ENCODE peak calls at places on chromosomes 12 and 14, in six cellular contexts. Y is activated T-helper 9 cell treated with anti-CD3 and anti-CD28 coated beads, Interleukin-2, amount 50 U/mL, for 16 hours; X is stimulated activated CD4-positive, alpha-beta T cell treated with anti-CD3 and anti-CD28 coated beads, Interleukin-1b, Interleukin-23, amount 100 ng/mL, for 48 hours; F is Kasumi-1; M is neural crest cell; B is NCI-H1092 treated with DMSO at 0.1 percent for 48 hours. K is an unnamed sample.

GRCh38 chr12:65649126-65649525 is 175.2 kb upstream of the HMGA2 start:
- DNase-seq in F (no peak), X (no peak), Y (no peak), B (no peak), M (no peak), K (no peak)

GRCh38 chr12:207804-208203 is 6.2 kb downstream of the SLC6A12 start:
- DNase-seq in Y (no peak), X (no peak), F (no peak), B (no peak), M (no peak), K (no peak)

GRCh38 chr14:21026988-21027315 is 2.1 kb upstream of the NDRG2 start:
- DNase-seq in B (no peak), F (no peak), M (no peak), X (no peak), Y (no peak), K (no peak)

GRCh38 chr12:14244876-14245669 is 120.4 kb upstream of the ATF7IP start:
- DNase-seq in F (no peak), X (no peak), B (no peak), Y (no peak), M (no peak), K (no peak)

GRCh38 chr12:65083581-65083980 is 37.5 kb downstream of the WIF1 start:
- DNase-seq in M (no peak), B (no peak), Y (no peak), F (no peak), X (no peak), K (no peak)

GRCh38 chr12:58963844-58964243 is 43.5 kb upstream of the LRIG3 start:
- DNase-seq in B (no peak), X (no peak), Y (no peak), M (no peak), F (no peak), K (no peak)

GRCh38 chr12:3135522-3136461 is 58.6 kb downstream of the TSPAN9 start:
- DNase-seq in B (peak; percentile 70), X (peak; percentile 20), F (peak; percentile 3), M (peak; percentile 45), Y (no peak), K (no peak)

GRCh38 chr14:71551291-71551955 is 380.8 kb upstream of the RGS6 start:
- DNase-seq in Y (no peak), B (no peak), X (no peak), M (no peak), F (no peak), K (no peak)

GRCh38 chr12:79706676-79707075 is 15.9 kb upstream of the PAWR start:
- DNase-seq in M (no peak), F (no peak), B (no peak), X (no peak), Y (no peak), K (no peak)

GRCh38 chr12:49335118-49335954 is 1.7 kb downstream of the C1QL4 start:
- DNase-seq in Y (no peak), X (no peak), F (no peak), M (no peak), B (no peak), K (no peak)